ENCODE peak calls at places on chromosome 13, in four cellular contexts. P is H9; J is CD4-positive, alpha-beta memory T cell; D is BE2C. E is an unnamed sample. For H3K4me1, the result is how much of the 10 kb centered on the place peaks cover.

GRCh38 chr13:29522044-29522685 is 73.3 kb downstream of the SLC7A1 start:
- DNase-seq in P (no peak), J (no peak), D (peak), E (no peak)

GRCh38 chr13:98202026-98202425 is 25.0 kb upstream of the RNF113B start:
- DNase-seq in P (no peak), J (no peak), D (peak), E (no peak)

GRCh38 chr13:77062097-77062496 is 35.1 kb upstream of the FBXL3 start:
- DNase-seq in P (no peak), J (no peak), D (no peak), E (no peak)

GRCh38 chr13:86020350-86021002 is 221.3 kb upstream of the SLITRK6 start:
- DNase-seq in P (no peak), J (no peak), D (no peak), E (no peak)

GRCh38 chr13:77345150-77345780 is 18.4 kb upstream of the MYCBP2 start:
- DNase-seq in P (no peak), J (peak), D (no peak), E (no peak)

GRCh38 chr13:45021250-45021649 is 31.9 kb downstream of the GPALPP1 start:
- DNase-seq in P (no peak), J (no peak), D (no peak), E (no peak)

GRCh38 chr13:99465454-99465853 is 35.8 kb upstream of the TM9SF2 start:
- DNase-seq in P (no peak), J (no peak), D (no peak), E (no peak)

GRCh38 chr13:30906411-30906990 is 430 bp downstream of the MEDAG start:
- DNase-seq in P (peak), J (no peak), D (no peak), E (no peak)

GRCh38 chr13:51971520-51972426 is 39.5 kb downstream of the ATP7B start:
- DNase-seq in P (no peak), J (no peak), D (no peak), E (no peak)

GRCh38 chr13:114111577-114111976 is 20.8 kb downstream of the RASA3 start:
- DNase-seq in P (no peak), J (no peak), D (no peak), E (peak)

GRCh38 chr13:68927387-68928026 is 1180.1 kb upstream of the ATXN8OS start:
- DNase-seq in P (peak), J (no peak), D (peak), E (no peak)

GRCh38 chr13:100039740-100040139 is 49.2 kb upstream of the PCCA start:
- DNase-seq in P (no peak), J (no peak), D (no peak), E (no peak)

GRCh38 chr13:33537691-33538090 is 252.1 kb upstream of the STARD13 start:
- DNase-seq in P (no peak), J (no peak), D (no peak), E (no peak)

GRCh38 chr13:79434578-79434977 is 28.5 kb upstream of the RBM26 start:
- DNase-seq in P (no peak), J (no peak), D (no peak), E (no peak)

GRCh38 chr13:33119886-33120543 is 103.8 kb downstream of the KL start:
- DNase-seq in P (no peak), J (no peak), D (no peak), E (no peak)

GRCh38 chr13:26558074-26558805 is 757 bp downstream of the WASF3 start:
- DNase-seq in P (no peak), J (no peak), D (no peak), E (peak)

GRCh38 chr13:20989883-20990282 is 71.5 kb downstream of the LATS2 start:
- DNase-seq in P (no peak), J (no peak), D (no peak), E (no peak)

GRCh38 chr13:23050126-23050525 is 130.7 kb upstream of the SGCG start:
- DNase-seq in P (no peak), J (no peak), D (no peak), E (no peak)

GRCh38 chr13:24745516-24745860 is 18.5 kb upstream of the RNF17 start:
- DNase-seq in P (no peak), J (no peak), D (no peak), E (no peak)

GRCh38 chr13:98951266-98951665 is 26.6 kb downstream of the DOCK9 start:
- DNase-seq in P (no peak), J (no peak), D (no peak), E (no peak)

GRCh38 chr13:45481688-45482087 is 16.9 kb downstream of the COG3 start:
- DNase-seq in P (no peak), J (no peak), D (no peak), E (no peak)

GRCh38 chr13:28463481-28463880 is 31.4 kb downstream of the FLT1 start:
- DNase-seq in P (no peak), J (no peak), D (no peak), E (no peak)

GRCh38 chr13:38419312-38419873 is 69.7 kb downstream of the UFM1 start:
- DNase-seq in P (no peak), J (no peak), D (no peak), E (no peak)

GRCh38 chr13:94713556-94714182 is 1.3 kb upstream of the SOX21 start:
- DNase-seq in P (peak), J (no peak), D (no peak), E (no peak)

GRCh38 chr13:100787899-100788298 is 113.3 kb upstream of the TMTC4 start:
- DNase-seq in P (no peak), J (no peak), D (no peak), E (no peak)

GRCh38 chr13:79724348-79725103 is 243.6 kb downstream of the NDFIP2 start:
- DNase-seq in P (no peak), J (no peak), D (no peak), E (no peak)

GRCh38 chr13:73451120-73452029 is 392.6 kb downstream of the KLF5 start:
- DNase-seq in P (no peak), J (no peak), D (no peak), E (no peak)

GRCh38 chr13:65470781-65471180 is 1759.4 kb downstream of the PCDH9 start:
- DNase-seq in P (no peak), J (no peak), D (no peak), E (no peak)

GRCh38 chr13:46621133-46621532 is 68.2 kb downstream of the LRCH1 start:
- DNase-seq in P (no peak), J (no peak), D (peak), E (no peak)
- H3K4me1 ChIP-seq in P (under half), J (under half), D (under half), E (under half)

DNA sequence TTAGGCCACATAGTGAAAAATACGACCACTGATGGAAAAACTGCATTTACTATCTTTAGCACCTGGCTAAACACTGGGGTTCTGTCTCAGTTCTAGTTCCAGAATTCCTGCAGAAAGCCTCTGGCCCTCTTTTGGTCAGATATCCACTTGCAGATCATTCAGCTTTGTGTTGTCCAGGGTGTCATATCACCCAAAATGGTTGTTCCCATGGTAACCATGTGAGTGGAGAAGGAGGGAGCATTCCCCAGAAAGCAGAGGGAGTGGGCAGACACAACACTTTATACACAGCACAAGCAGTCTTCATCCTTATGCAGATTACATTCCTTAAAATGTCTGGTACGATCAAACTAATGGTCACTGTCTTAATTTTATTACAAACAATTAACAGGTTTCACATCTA is 73.5 kb downstream of the CAB39L start:
- DNase-seq in P (no peak), J (no peak), D (no peak), E (no peak)
- H3K4me1 ChIP-seq in P (under half), J (under half), D (under half), E (under half)

DNA sequence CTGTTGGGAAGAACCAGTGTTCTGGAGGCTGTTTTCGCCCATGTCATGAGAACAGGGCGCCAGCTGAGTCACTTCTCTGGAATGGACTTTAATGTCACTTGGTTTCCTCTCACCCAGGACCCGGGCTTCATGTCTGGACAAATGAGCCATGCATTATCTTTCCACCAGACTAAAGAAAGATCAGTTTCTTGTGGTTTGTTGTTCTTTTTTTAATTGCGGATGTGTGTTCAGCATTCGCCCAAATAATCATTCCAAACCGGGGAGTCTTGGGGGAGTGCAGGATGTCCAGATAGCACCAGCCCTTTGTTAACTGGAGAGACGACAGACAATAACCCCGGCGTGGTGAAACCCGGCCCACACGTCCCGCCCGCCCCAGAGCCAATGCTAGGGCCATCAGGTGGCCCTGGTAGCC is 102.5 kb downstream of the COL4A2 start:
- DNase-seq in P (no peak), J (no peak), D (no peak), E (no peak)
- H3K4me1 ChIP-seq in P (under half), J (under half), D (under half), E (under half)

GRCh38 chr13:112719556-112719955 is 29.7 kb downstream of the ATP11A start:
- DNase-seq in P (no peak), J (no peak), D (no peak), E (no peak)
- H3K4me1 ChIP-seq in P (under half), J (under half), D (under half), E (under half)